ENCODE peak calls at places on chromosomes 6 and 20, in five cellular contexts. J is tibial artery, L is transverse colon, B is uterus, F is testis. Y is an unnamed sample.

GRCh38 chr20:53578492-53579222 is 15.0 kb downstream of the ZNF217 start:
- DNase-seq in J (peak; percentile 41), L (peak; percentile 51), B (peak; percentile 45), F (peak; percentile 78), Y (peak; percentile 37)

GRCh38 chr20:38256021-38256420 is 4.5 kb downstream of the KIAA1755 start:
- DNase-seq in J (no peak), L (no peak), B (no peak), F (no peak), Y (no peak)

GRCh38 chr20:45470262-45470931 is 844 bp downstream of the WFDC2 start:
- DNase-seq in J (peak; percentile 35), L (peak; percentile 68), B (peak; percentile 25), F (peak; percentile 62), Y (peak; percentile 75)

GRCh38 chr6:159720708-159721107 is 6.6 kb upstream of the WTAP start:
- DNase-seq in J (no peak), L (no peak), B (no peak), F (no peak), Y (no peak)

GRCh38 chr6:24543683-24544082 is 48.9 kb downstream of the ALDH5A1 start:
- DNase-seq in J (no peak), L (no peak), B (no peak), F (no peak), Y (no peak)

GRCh38 chr20:62929051-62929538 is 2.8 kb upstream of the DIDO1 start:
- DNase-seq in J (peak; percentile 54), L (peak; percentile 81), B (peak; percentile 62), F (peak; percentile 82), Y (peak; percentile 90)

GRCh38 chr20:62358171-62358719 is 8.9 kb downstream of the LAMA5 start:
- DNase-seq in J (peak; percentile 53), L (no peak), B (peak; percentile 28), F (no peak), Y (peak; percentile 59)

GRCh38 chr6:53659458-53659857 is 6.1 kb downstream of the KLHL31 start:
- DNase-seq in J (no peak), L (no peak), B (no peak), F (no peak), Y (no peak)

GRCh38 chr6:142819603-142820335 is 125.2 kb downstream of the HIVEP2 start:
- DNase-seq in J (no peak), L (no peak), B (no peak), F (no peak), Y (no peak)

GRCh38 chr20:46695888-46696287 is 6.6 kb upstream of the TP53RK start:
- DNase-seq in J (no peak), L (no peak), B (no peak), F (no peak), Y (no peak)

GRCh38 chr20:48685300-48685699 is 142.5 kb downstream of the PREX1 start:
- DNase-seq in J (no peak), L (no peak), B (no peak), F (no peak), Y (no peak)

GRCh38 chr6:43488667-43489276 is 11.4 kb downstream of the TJAP1 start:
- DNase-seq in J (no peak), L (no peak), B (no peak), F (no peak), Y (no peak)

GRCh38 chr20:17491488-17491887 is 39.7 kb downstream of the BFSP1 start:
- DNase-seq in J (no peak), L (no peak), B (no peak), F (no peak), Y (no peak)

GRCh38 chr6:55198708-55199107 is 24.4 kb downstream of the HCRTR2 start:
- DNase-seq in J (no peak), L (no peak), B (no peak), F (no peak), Y (no peak)

GRCh38 chr6:165729307-165729936 is 66.4 kb upstream of the PDE10A start:
- DNase-seq in J (no peak), L (peak; percentile 39), B (no peak), F (peak; percentile 68), Y (no peak)

GRCh38 chr20:4068708-4069107 is 53.4 kb upstream of the RNF24 start:
- DNase-seq in J (no peak), L (peak; percentile 32), B (no peak), F (no peak), Y (no peak)

GRCh38 chr6:51289041-51289440 is 470.4 kb downstream of the TFAP2B start:
- DNase-seq in J (no peak), L (no peak), B (no peak), F (no peak), Y (no peak)

DNA sequence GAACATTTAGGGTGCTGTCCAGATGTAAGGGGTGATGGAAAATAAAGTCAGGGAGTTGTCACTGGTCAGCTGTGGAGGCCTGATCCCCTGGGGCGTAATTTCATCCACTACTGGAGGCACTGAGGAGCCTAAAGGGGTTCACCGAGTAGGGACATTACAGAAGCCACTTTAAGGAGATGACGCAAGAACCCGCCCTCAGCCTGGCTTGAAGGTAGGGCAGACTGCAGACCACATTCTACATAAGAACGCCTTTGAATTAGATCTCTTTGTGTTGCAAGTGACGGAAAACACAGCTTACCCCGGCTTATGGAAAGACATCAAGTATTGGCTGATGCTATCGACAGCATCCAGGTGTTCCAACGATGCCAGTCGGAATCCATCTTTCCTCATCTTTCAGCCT is 462.7 kb upstream of the CDH4 start:
- DNase-seq in J (no peak), L (no peak), B (no peak), F (no peak), Y (no peak)
- H3K4me3 ChIP-seq in J (no peak overlapping the region), L (no peak overlapping the region), B (no peak overlapping the region), F (no peak overlapping the region), Y (no peak overlapping the region)

GRCh38 chr20:56200456-56200855 is 48.1 kb upstream of the MC3R start:
- DNase-seq in J (no peak), L (no peak), B (no peak), F (no peak), Y (no peak)

GRCh38 chr20:56194042-56194441 is 54.5 kb upstream of the MC3R start:
- DNase-seq in J (no peak), L (no peak), B (no peak), F (no peak), Y (no peak)

GRCh38 chr20:56195946-56196345 is 52.6 kb upstream of the MC3R start:
- DNase-seq in J (no peak), L (no peak), B (no peak), F (no peak), Y (no peak)
- H3K9me3 ChIP-seq in J (peaks cover 7% of the 10 kb centered on the region), L (peaks cover 5% of the 10 kb centered on the region), B (peaks cover 6% of the 10 kb centered on the region), F (no peaks in the 10 kb centered on the region), Y (peaks cover 10% of the 10 kb centered on the region)

DNA sequence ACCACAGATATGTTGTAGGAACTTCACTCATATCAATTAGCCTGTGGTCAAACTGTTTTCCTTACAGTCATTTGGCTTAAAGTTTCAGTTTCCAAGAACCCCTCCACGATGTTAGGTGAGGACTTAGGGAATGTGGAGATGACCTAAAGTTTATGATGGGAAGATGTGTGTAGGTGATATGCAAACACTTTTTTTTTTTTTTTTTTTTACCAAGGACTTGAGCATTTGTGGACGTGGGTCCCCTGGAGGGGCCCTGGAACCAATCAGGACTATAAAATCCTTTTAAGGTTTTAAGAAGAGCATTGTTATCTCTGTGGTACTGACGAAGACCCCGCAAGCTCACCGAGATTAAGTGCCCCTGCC is 478 bp upstream of the MTHFD1L start:
- DNase-seq in J (no peak), L (no peak), B (no peak), F (no peak), Y (no peak)
- H3K4me3 ChIP-seq in J (peak overlapping the region; percentile 81), L (peak overlapping the region; percentile 58), B (peak overlapping the region; percentile 51), F (peak overlapping the region; percentile 86), Y (peak overlapping the region; percentile 84)

GRCh38 chr20:56111951-56112730 is 106.8 kb upstream of the CBLN4 start:
- DNase-seq in J (no peak), L (no peak), B (no peak), F (no peak), Y (no peak)

GRCh38 chr20:56117350-56117749 is 112.0 kb upstream of the CBLN4 start:
- DNase-seq in J (no peak), L (no peak), B (no peak), F (no peak), Y (no peak)
- H3K9me3 ChIP-seq in J (no peaks in the 10 kb centered on the region), L (no peaks in the 10 kb centered on the region), B (no peaks in the 10 kb centered on the region), F (no peaks in the 10 kb centered on the region), Y (no peaks in the 10 kb centered on the region)

GRCh38 chr20:43569282-43569681 is 10.5 kb downstream of the SGK2 start:
- DNase-seq in J (no peak), L (no peak), B (no peak), F (no peak), Y (no peak)

GRCh38 chr20:43571310-43571709 is 12.5 kb downstream of the SGK2 start:
- DNase-seq in J (no peak), L (no peak), B (no peak), F (no peak), Y (no peak)

GRCh38 chr20:43570496-43570895 is 11.7 kb downstream of the SGK2 start:
- DNase-seq in J (no peak), L (peak; percentile 69), B (no peak), F (no peak), Y (no peak)

GRCh38 chr20:43572891-43573290 is 14.1 kb downstream of the SGK2 start:
- DNase-seq in J (no peak), L (no peak), B (no peak), F (no peak), Y (no peak)

GRCh38 chr20:43571771-43572170 is 12.9 kb downstream of the SGK2 start:
- DNase-seq in J (no peak), L (no peak), B (no peak), F (no peak), Y (no peak)
- H3K4me3 ChIP-seq in J (no peak overlapping the region), L (no peak overlapping the region), B (no peak overlapping the region), F (no peak overlapping the region), Y (no peak overlapping the region)

GRCh38 chr6:111666812-111667211 is 61.1 kb upstream of the TRAF3IP2 start:
- DNase-seq in J (no peak), L (no peak), B (no peak), F (no peak), Y (no peak)

GRCh38 chr6:111663232-111663631 is 57.6 kb upstream of the TRAF3IP2 start:
- DNase-seq in J (peak; percentile 71), L (peak; percentile 16), B (peak; percentile 61), F (peak; percentile 80), Y (peak; percentile 85)

GRCh38 chr6:111662794-111663231 is 57.1 kb upstream of the TRAF3IP2 start:
- DNase-seq in J (no peak), L (peak; percentile 26), B (no peak), F (no peak), Y (no peak)

GRCh38 chr6:111663692-111664564 is 58.2 kb upstream of the TRAF3IP2 start:
- DNase-seq in J (peak; percentile 52), L (no peak), B (peak; percentile 75), F (peak; percentile 70), Y (peak; percentile 93)

GRCh38 chr6:111664565-111665039 is 58.9 kb upstream of the TRAF3IP2 start:
- DNase-seq in J (no peak), L (no peak), B (peak; percentile 38), F (no peak), Y (no peak)
- H3K9me3 ChIP-seq in J (no peaks in the 10 kb centered on the region), L (no peaks in the 10 kb centered on the region), B (no peaks in the 10 kb centered on the region), F (no peaks in the 10 kb centered on the region), Y (no peaks in the 10 kb centered on the region)

GRCh38 chr6:126603410-126603809 is 263.5 kb downstream of the CENPW start:
- DNase-seq in J (no peak), L (no peak), B (no peak), F (no peak), Y (no peak)
- H3K4me3 ChIP-seq in J (no peak overlapping the region), L (no peak overlapping the region), B (no peak overlapping the region), F (no peak overlapping the region), Y (no peak overlapping the region)

Y was measured in right cardiac atrium.